ENCODE peak calls at places on chromosomes 11 and 22, in seven cellular contexts. O is HCT116, Z is H1, M is SK-N-SH, W is K562, U is GM12878, G is HepG2. V is an unnamed sample.

GRCh38 chr22:46031965-46032851 is 55.2 kb upstream of the WNT7B start:
- DNase-seq in O (no peak), Z (no peak), M (peak; percentile 28), W (no peak), U (no peak), G (no peak), V (no peak)

GRCh38 chr11:86230921-86231320 is 13.6 kb upstream of the EED start:
- DNase-seq in O (no peak), Z (no peak), M (no peak), W (no peak), U (no peak), G (no peak), V (no peak)

GRCh38 chr11:123594921-123595320 is 59.5 kb downstream of the SCN3B start:
- DNase-seq in O (no peak), Z (no peak), M (no peak), W (no peak), U (no peak), G (peak; percentile 38), V (no peak)

GRCh38 chr11:73356979-73357739 is 19.0 kb upstream of the RELT start:
- DNase-seq in O (no peak), Z (no peak), M (no peak), W (no peak), U (no peak), G (no peak), V (no peak)

GRCh38 chr22:36356708-36357694 is 30.8 kb downstream of the MYH9 start:
- DNase-seq in O (no peak), Z (no peak), M (no peak), W (no peak), U (no peak), G (no peak), V (no peak)

GRCh38 chr11:47166368-47166767 is 10.3 kb downstream of the ARFGAP2 start:
- DNase-seq in O (no peak), Z (no peak), M (no peak), W (no peak), U (no peak), G (no peak), V (no peak)

GRCh38 chr11:17542249-17542648 is 2.0 kb downstream of the USH1C start:
- DNase-seq in O (no peak), Z (no peak), M (no peak), W (no peak), U (no peak), G (peak; percentile 62), V (no peak)

GRCh38 chr22:22752556-22753477 is 108.4 kb downstream of the GGTLC2 start:
- DNase-seq in O (no peak), Z (peak; percentile 38), M (no peak), W (peak; percentile 61), U (no peak), G (no peak), V (no peak)

GRCh38 chr22:25930083-25930482 is 188.1 kb downstream of the MYO18B start:
- DNase-seq in O (no peak), Z (no peak), M (no peak), W (no peak), U (no peak), G (no peak), V (no peak)

GRCh38 chr11:61273151-61274078 is 21.7 kb downstream of the VWCE start:
- DNase-seq in O (no peak), Z (no peak), M (no peak), W (no peak), U (no peak), G (no peak), V (no peak)

GRCh38 chr11:113698515-113698914 is 7.6 kb downstream of the TMPRSS5 start:
- DNase-seq in O (no peak), Z (no peak), M (no peak), W (no peak), U (no peak), G (no peak), V (no peak)

GRCh38 chr11:65817815-65818680 is 15.7 kb upstream of the SNX32 start:
- DNase-seq in O (peak; percentile 76), Z (peak; percentile 99), M (peak; percentile 99), W (peak; percentile 94), U (no peak), G (peak; percentile 71), V (peak; percentile 92)

GRCh38 chr22:22704156-22704946 is 59.9 kb downstream of the GGTLC2 start:
- DNase-seq in O (no peak), Z (no peak), M (no peak), W (no peak), U (no peak), G (no peak), V (no peak)

GRCh38 chr11:123255909-123256308 is 60.9 kb upstream of the CLMP start:
- DNase-seq in O (no peak), Z (peak; percentile 56), M (no peak), W (no peak), U (no peak), G (no peak), V (no peak)

GRCh38 chr22:32446321-32446720 is 17.9 kb downstream of the BPIFC start:
- DNase-seq in O (no peak), Z (no peak), M (no peak), W (no peak), U (no peak), G (no peak), V (no peak)

GRCh38 chr22:20239951-20240773 is 28.0 kb downstream of the RTN4R start:
- DNase-seq in O (no peak), Z (no peak), M (peak; percentile 63), W (peak; percentile 66), U (no peak), G (no peak), V (no peak)

GRCh38 chr11:56307836-56308235 is 7.1 kb upstream of the OR8K3 start:
- DNase-seq in O (no peak), Z (no peak), M (no peak), W (no peak), U (no peak), G (no peak), V (no peak)

GRCh38 chr22:43993072-43993760 is 30.9 kb upstream of the PARVB start:
- DNase-seq in O (peak; percentile 21), Z (peak; percentile 82), M (peak; percentile 88), W (peak; percentile 56), U (peak; percentile 5), G (peak; percentile 34), V (peak; percentile 53)

GRCh38 chr22:43995798-43996169 is 28.3 kb upstream of the PARVB start:
- DNase-seq in O (no peak), Z (no peak), M (no peak), W (no peak), U (no peak), G (no peak), V (no peak)

GRCh38 chr22:43994006-43994405 is 30.1 kb upstream of the PARVB start:
- DNase-seq in O (no peak), Z (no peak), M (no peak), W (no peak), U (no peak), G (no peak), V (no peak)

GRCh38 chr22:43995057-43995685 is 28.9 kb upstream of the PARVB start:
- DNase-seq in O (no peak), Z (no peak), M (no peak), W (no peak), U (no peak), G (no peak), V (no peak)

DNA sequence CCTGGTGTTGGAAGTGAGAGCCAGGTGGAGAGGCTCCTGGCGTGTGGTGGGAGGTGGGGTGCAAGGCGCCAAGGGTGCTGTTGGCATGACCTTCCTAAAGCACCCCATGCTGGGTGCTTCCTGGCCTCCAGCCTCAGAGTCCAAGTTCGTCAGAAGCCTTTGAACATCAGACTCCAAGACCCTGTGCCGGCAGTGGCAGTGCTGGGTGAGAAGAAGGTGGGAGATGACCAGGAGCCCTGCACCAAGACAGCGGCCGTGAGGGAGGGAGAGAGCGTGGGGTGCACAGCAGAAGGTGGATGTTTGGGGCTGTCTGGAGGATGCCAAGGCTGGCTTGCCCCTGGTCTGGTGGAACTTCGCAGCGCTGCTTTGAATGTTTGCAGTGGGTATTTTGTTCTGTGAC is 29.7 kb upstream of the PARVB start:
- DNase-seq in O (no peak), Z (no peak), M (no peak), W (no peak), U (no peak), G (no peak), V (no peak)
- TF ChIP-seq JUND in O (no peak), Z (no peak), M (no peak), W (no peak), U (no peak), G (no peak), V (no peak)

DNA sequence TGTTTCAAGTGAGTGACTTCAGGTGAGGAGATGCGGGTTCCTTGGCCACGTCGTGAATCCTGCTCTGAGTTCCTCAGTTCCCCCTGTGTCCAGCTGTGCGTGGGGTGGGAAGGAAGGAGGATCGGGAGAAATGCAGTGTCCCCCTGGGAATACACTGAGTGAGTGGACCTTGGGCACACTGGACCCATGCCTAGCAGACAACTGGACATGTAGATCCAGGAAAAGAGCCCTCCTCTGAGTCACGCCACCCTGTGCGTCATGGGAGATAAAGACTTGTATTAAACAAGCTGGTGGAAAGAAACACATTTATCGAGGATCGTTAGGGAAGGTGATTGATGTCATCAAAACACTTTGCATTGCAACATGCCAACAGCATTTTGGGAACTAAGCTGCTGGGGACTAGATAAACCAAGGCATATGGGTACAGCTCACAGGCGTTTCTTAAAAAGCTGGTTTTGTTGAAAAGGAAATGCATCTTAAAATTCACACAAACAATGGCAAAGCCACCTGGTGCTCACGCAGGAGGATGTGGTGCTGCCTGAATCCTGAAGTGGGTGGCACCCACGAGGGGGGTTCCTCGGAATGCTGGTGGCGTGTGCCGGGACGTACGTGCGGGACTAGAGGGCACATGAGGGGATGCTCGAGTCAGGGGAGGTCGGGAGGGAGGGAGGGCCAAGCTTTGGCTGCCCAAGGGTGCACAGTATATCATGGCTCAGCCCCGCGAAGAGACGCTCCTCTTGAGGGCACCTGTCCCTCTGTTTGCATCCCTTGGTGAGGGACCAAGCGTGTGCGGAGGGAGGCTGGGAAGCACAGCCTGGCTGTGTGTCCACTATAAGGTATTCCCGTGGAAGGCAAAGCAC is 303.5 kb downstream of the TBC1D22A start:
- DNase-seq in O (no peak), Z (no peak), M (no peak), W (no peak), U (no peak), G (no peak), V (no peak)
- TF ChIP-seq JUND in O (no peak), Z (no peak), M (no peak), W (no peak), U (no peak), G (no peak), V (no peak)

GRCh38 chr11:34173050-34173449 is 67.6 kb downstream of the NAT10 start:
- DNase-seq in O (no peak), Z (no peak), M (no peak), W (no peak), U (no peak), G (no peak), V (no peak)
- TF ChIP-seq JUND in O (no peak), Z (no peak), M (no peak), W (no peak), U (no peak), G (no peak), V (no peak)

DNA sequence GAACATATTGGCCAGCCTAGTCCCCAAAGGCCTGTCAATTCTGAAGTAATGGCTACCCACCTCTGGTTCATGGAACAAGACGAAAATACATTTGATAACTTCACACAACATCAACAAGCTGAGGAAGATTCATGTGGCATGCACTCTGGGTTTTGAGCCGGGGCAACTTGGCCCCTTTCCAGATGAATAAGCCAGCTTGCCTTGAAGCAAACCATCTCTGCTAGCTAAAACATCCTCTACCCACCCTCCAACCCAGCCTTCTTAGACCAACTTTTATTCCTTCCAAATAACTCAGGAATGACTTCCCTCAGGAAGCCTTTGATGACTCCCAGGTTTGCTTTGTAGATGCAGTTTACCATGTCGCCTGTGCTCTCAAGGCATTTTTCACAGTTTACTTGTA is 94.4 kb downstream of the SLC1A2 start:
- DNase-seq in O (no peak), Z (no peak), M (no peak), W (no peak), U (no peak), G (no peak), V (no peak)
- TF ChIP-seq JUND in O (no peak), Z (no peak), M (no peak), W (no peak), U (no peak), G (no peak), V (no peak)